ENCODE peak calls at places on chromosomes 4 and X, in five cellular contexts. G is T-helper 17 cell; P is fibroblast of lung; Z is stimulated activated naive CD4-positive, alpha-beta T cell treated with Interleukin-2 at 50 U/mL for 16 hours; S is vagina. R is an unnamed sample.
A peak's percentile ranks its signal among the peaks of the same experiment; 100 is the strongest.

GRCh38 chr4:73653695-73654106 is 33.5 kb upstream of the RASSF6 start:
- DNase-seq in G (no peak), P (peak; percentile 33), Z (no peak), S (no peak), R (no peak)

GRCh38 chr4:100177855-100178254 is 12.4 kb downstream of the DDIT4L start:
- DNase-seq in G (no peak), P (no peak), Z (no peak), S (no peak), R (no peak)

GRCh38 chr4:17577660-17578481 is 873 bp downstream of the LAP3 start:
- DNase-seq in G (no peak), P (peak; percentile 20), Z (peak; percentile 22), S (no peak), R (peak; percentile 48)

GRCh38 chr4:113069212-113069892 is 19.9 kb downstream of the ANK2 start:
- DNase-seq in G (no peak), P (peak; percentile 3), Z (no peak), S (no peak), R (no peak)

GRCh38 chr4:8144359-8144758 is 14.3 kb downstream of the ABLIM2 start:
- DNase-seq in G (no peak), P (no peak), Z (no peak), S (no peak), R (no peak)

GRCh38 chr4:119627267-119628190 is 1.1 kb downstream of the PDE5A start:
- DNase-seq in G (peak; percentile 51), P (peak; percentile 80), Z (peak; percentile 30), S (peak; percentile 90), R (peak; percentile 3)

GRCh38 chrX:20715176-20715575 is 448.5 kb upstream of the RPS6KA3 start:
- DNase-seq in G (no peak), P (no peak), Z (no peak), S (no peak), R (no peak)

GRCh38 chr4:133355636-133356035 is 206.5 kb downstream of the PCDH10 start:
- DNase-seq in G (no peak), P (no peak), Z (no peak), S (no peak), R (no peak)

GRCh38 chr4:153294631-153295030 is 49.9 kb upstream of the MND1 start:
- DNase-seq in G (no peak), P (peak; percentile 35), Z (no peak), S (no peak), R (no peak)

GRCh38 chr4:151887151-151887815 is 126.5 kb upstream of the GATB start:
- DNase-seq in G (no peak), P (peak; percentile 25), Z (no peak), S (no peak), R (no peak)

GRCh38 chrX:6505960-6506359 is 29.0 kb downstream of the VCX3A start:
- DNase-seq in G (no peak), P (no peak), Z (no peak), S (no peak), R (no peak)

GRCh38 chr4:77268108-77268507 is 111.1 kb downstream of the CCNG2 start:
- DNase-seq in G (no peak), P (no peak), Z (no peak), S (no peak), R (no peak)

GRCh38 chr4:23733476-23733875 is 156.4 kb downstream of the PPARGC1A start:
- DNase-seq in G (no peak), P (no peak), Z (no peak), S (no peak), R (no peak)

GRCh38 chrX:13652256-13653021 is 502 bp upstream of the TCEANC start:
- DNase-seq in G (no peak), P (peak; percentile 95), Z (no peak), S (no peak), R (no peak)

GRCh38 chr4:17650404-17650803 is 36.0 kb downstream of the MED28 start:
- DNase-seq in G (no peak), P (no peak), Z (no peak), S (peak; percentile 34), R (no peak)

GRCh38 chr4:141028024-141028529 is 105.2 kb downstream of the RNF150 start:
- DNase-seq in G (no peak), P (peak; percentile 99), Z (no peak), S (no peak), R (no peak)

GRCh38 chr4:14908635-14909034 is 93.6 kb upstream of the CPEB2 start:
- DNase-seq in G (no peak), P (peak; percentile 63), Z (no peak), S (no peak), R (no peak)

GRCh38 chrX:68697465-68698125 is 50.1 kb downstream of the STARD8 start:
- DNase-seq in G (no peak), P (no peak), Z (no peak), S (no peak), R (no peak)

GRCh38 chr4:96654045-96654444 is 814.2 kb downstream of the PDHA2 start:
- DNase-seq in G (no peak), P (no peak), Z (no peak), S (no peak), R (no peak)

GRCh38 chrX:45806410-45807121 is 605.9 kb upstream of the DIPK2B start:
- DNase-seq in G (no peak), P (peak; percentile 98), Z (peak; percentile 27), S (no peak), R (peak; percentile 1)

GRCh38 chrX:108558217-108558616 is 118.6 kb downstream of the COL4A5 start:
- DNase-seq in G (no peak), P (peak; percentile 2), Z (no peak), S (no peak), R (no peak)

GRCh38 chr4:6268650-6269399 is 825 bp upstream of the WFS1 start:
- DNase-seq in G (no peak), P (no peak), Z (no peak), S (no peak), R (no peak)

GRCh38 chr4:173735055-173735454 is 205.0 kb upstream of the HAND2 start:
- DNase-seq in G (no peak), P (no peak), Z (no peak), S (no peak), R (no peak)

GRCh38 chrX:118536687-118537461 is 41.3 kb downstream of the DOCK11 start:
- DNase-seq in G (no peak), P (peak; percentile 48), Z (peak; percentile 22), S (no peak), R (peak; percentile 11)

GRCh38 chrX:68842781-68843581 is 14.2 kb downstream of the EFNB1 start:
- DNase-seq in G (no peak), P (peak; percentile 67), Z (no peak), S (no peak), R (no peak)

GRCh38 chrX:129318375-129318774 is 204.9 kb downstream of the SMARCA1 start:
- DNase-seq in G (no peak), P (peak; percentile 7), Z (no peak), S (no peak), R (no peak)

GRCh38 chr4:186819357-186820086 is 95.9 kb upstream of the FAT1 start:
- DNase-seq in G (no peak), P (no peak), Z (no peak), S (no peak), R (no peak)

GRCh38 chrX:80876877-80877276 is 67.2 kb upstream of the BRWD3 start:
- DNase-seq in G (no peak), P (peak; percentile 19), Z (no peak), S (no peak), R (no peak)

GRCh38 chr4:145482209-145483021 is 762 bp downstream of the SMAD1 start:
- DNase-seq in G (no peak), P (peak; percentile 86), Z (peak; percentile 63), S (no peak), R (no peak)

GRCh38 chrX:118240359-118240758 is 105.5 kb upstream of the WDR44 start:
- DNase-seq in G (no peak), P (no peak), Z (no peak), S (no peak), R (no peak)